ENCODE peak calls at places on chromosomes 6 and 20, in nine cellular contexts. S is IMR-90, Y is BJ, W is stomach, P is thoracic aorta, T is fibroblast of pulmonary artery, Z is pancreas, J is tibial nerve, L is SK-N-SH. A is an unnamed sample.

GRCh38 chr6:946546-946945 is 253.6 kb upstream of the EXOC2 start:
- DNase-seq in S (peak), T (no peak), W (no peak), P (no peak), Y (peak), J (no peak), Z (no peak), L (no peak), A (peak)

GRCh38 chr6:113172531-113172966 is 684.6 kb upstream of the MARCKS start:
- DNase-seq in Z (peak), J (no peak), T (peak), L (peak), S (no peak), W (no peak), Y (no peak), P (no peak), A (no peak)

GRCh38 chr20:50368813-50369224 is 141.4 kb upstream of the PTPN1 start:
- DNase-seq in T (peak), J (no peak), Y (no peak), L (no peak), Z (no peak), S (peak), P (no peak), W (no peak), A (peak)

GRCh38 chr6:27422651-27423332 is 34.2 kb downstream of the ZNF391 start:
- DNase-seq in L (no peak), J (no peak), P (no peak), Y (no peak), W (no peak), T (peak), Z (no peak), S (no peak), A (peak)

GRCh38 chr6:101402618-101403002 is 9.1 kb downstream of the GRIK2 start:
- DNase-seq in Y (no peak), W (no peak), S (no peak), J (no peak), T (no peak), Z (peak), L (peak), P (no peak), A (no peak)

GRCh38 chr6:112618796-112619195 is 271.7 kb downstream of the RFPL4B start:
- DNase-seq in Z (no peak), S (no peak), T (peak), W (no peak), L (peak), Y (no peak), J (no peak), P (no peak), A (peak)

GRCh38 chr6:136640132-136640915 is 90.1 kb upstream of the MAP7 start:
- DNase-seq in Z (no peak), Y (no peak), T (peak), S (peak), P (no peak), L (no peak), J (no peak), W (no peak), A (peak)

GRCh38 chr6:18674346-18674745 is 287.2 kb downstream of the RNF144B start:
- DNase-seq in L (no peak), S (no peak), W (no peak), J (no peak), Z (no peak), Y (no peak), P (no peak), T (no peak), A (no peak)

GRCh38 chr6:37048851-37049734 is 43.6 kb downstream of the FGD2 start:
- DNase-seq in T (peak), P (no peak), W (peak), Y (peak), L (no peak), Z (peak), S (peak), J (no peak), A (peak)

GRCh38 chr6:23181301-23182110 is 612.1 kb downstream of the HDGFL1 start:
- DNase-seq in Z (no peak), W (no peak), S (no peak), P (no peak), L (no peak), J (no peak), T (no peak), Y (no peak), A (no peak)

GRCh38 chr6:15628499-15629131 is 34.2 kb downstream of the DTNBP1 start:
- DNase-seq in S (peak), W (no peak), L (no peak), J (no peak), T (peak), Y (peak), Z (no peak), P (no peak), A (peak)

GRCh38 chr6:151054304-151054703 is 185.5 kb upstream of the AKAP12 start:
- DNase-seq in S (peak), L (no peak), P (no peak), W (no peak), J (no peak), Y (no peak), Z (no peak), T (peak), A (peak)

GRCh38 chr20:21411725-21412124 is 14.4 kb upstream of the NKX2-4 start:
- DNase-seq in Z (no peak), W (no peak), Y (no peak), J (no peak), P (no peak), T (no peak), S (no peak), L (no peak), A (no peak)

GRCh38 chr6:158870418-158870957 is 51.3 kb upstream of the EZR start:
- DNase-seq in W (no peak), Z (no peak), L (no peak), T (no peak), J (no peak), Y (no peak), S (no peak), P (no peak), A (no peak)

GRCh38 chr6:151044465-151045441 is 179.3 kb downstream of the MTHFD1L start:
- DNase-seq in Y (peak), T (peak), W (peak), L (peak), P (peak), Z (peak), J (peak), S (peak), A (peak)

GRCh38 chr6:136549359-136550044 is 720 bp downstream of the MAP7 start:
- DNase-seq in W (peak), J (no peak), Z (peak), T (no peak), S (no peak), Y (no peak), L (peak), P (no peak), A (no peak)

GRCh38 chr6:7541175-7542064 is at the start of gene DSP:
- DNase-seq in Z (peak), J (no peak), Y (no peak), S (no peak), P (no peak), T (no peak), W (peak), L (peak), A (no peak)

GRCh38 chr6:16807956-16808355 is 46.7 kb upstream of the ATXN1 start:
- DNase-seq in Y (no peak), S (no peak), Z (no peak), L (no peak), W (no peak), J (no peak), P (no peak), T (no peak), A (no peak)

GRCh38 chr6:167668019-167668753 is 158.5 kb upstream of the AFDN start:
- DNase-seq in Z (no peak), J (no peak), W (no peak), T (no peak), Y (no peak), S (no peak), P (no peak), L (no peak), A (no peak)

GRCh38 chr6:125631165-125631564 is 118.3 kb upstream of the HEY2 start:
- DNase-seq in S (no peak), L (no peak), Z (no peak), P (no peak), T (no peak), Y (no peak), W (no peak), J (no peak), A (no peak)

GRCh38 chr20:63125893-63126601 is 89.9 kb downstream of the YTHDF1 start:
- DNase-seq in P (no peak), Z (no peak), T (no peak), L (no peak), Y (no peak), S (no peak), W (no peak), J (no peak), A (no peak)

GRCh38 chr20:13337090-13337784 is 116.2 kb downstream of the ISM1 start:
- DNase-seq in T (no peak), S (no peak), L (no peak), Y (no peak), J (no peak), W (no peak), Z (no peak), P (no peak), A (no peak)
- H3K4me3 ChIP-seq in T (no peak), S (no peak), L (no peak), Y (no peak), J (no peak), W (no peak), Z (no peak), P (no peak), A (no peak)

DNA sequence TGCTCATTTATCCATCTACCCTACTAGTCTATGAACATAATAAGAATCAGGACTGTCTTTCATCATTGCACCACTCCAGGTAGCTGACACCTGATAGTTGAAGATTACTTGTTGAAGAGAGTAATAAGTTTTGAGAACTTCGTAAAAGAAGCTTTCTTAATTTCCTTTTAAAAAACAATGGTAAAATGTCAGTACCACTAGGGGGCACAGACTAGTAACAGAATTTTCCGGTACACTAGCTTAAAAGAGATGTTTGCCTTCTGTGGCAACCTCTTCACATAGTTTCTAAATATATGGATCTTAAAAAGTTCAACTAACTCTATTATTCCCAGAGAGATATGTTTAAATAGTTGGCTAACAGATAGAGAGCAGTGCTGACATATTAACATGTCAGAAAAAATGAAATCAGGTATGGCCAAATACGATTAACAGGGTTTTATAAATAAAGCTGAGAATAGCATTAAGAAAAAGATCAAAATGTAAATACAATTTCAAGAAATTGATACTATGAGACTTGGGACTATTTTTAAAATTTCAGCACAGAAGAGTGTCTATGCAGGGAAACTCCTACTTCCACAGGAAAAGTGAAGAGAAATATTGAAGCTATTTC is 5.4 kb upstream of the KCNQ5 start:
- DNase-seq in P (no peak), S (peak), L (peak), W (no peak), J (no peak), Y (no peak), T (peak), Z (no peak), A (peak)
- TF ChIP-seq CTCF in P (peak), S (peak), L (peak), W (peak), J (peak), Y (peak), T (peak), Z (peak), A (peak)

DNA sequence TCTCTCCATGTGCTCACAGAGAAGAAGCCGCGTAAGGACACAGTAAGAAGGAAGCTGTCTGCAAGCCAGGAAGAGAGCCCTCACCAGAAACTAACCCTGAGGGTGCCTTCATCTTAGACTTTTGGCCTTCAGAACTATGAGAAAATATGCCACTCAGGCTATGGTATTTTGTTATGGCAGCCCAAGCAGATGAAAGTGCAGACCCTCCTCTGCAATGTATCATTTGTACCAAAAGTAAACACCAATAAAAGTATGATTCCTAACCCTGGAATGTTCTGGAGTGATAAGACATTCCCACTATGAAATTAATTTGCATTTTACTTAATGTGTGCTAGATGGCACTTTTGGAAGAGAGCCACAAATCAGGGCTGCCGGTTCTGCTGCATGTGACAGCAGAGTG is 594.3 kb downstream of the UTRN start:
- DNase-seq in P (no peak), S (no peak), J (no peak), T (no peak), L (no peak), Z (no peak), Y (no peak), W (no peak), A (peak)
- H3K4me3 ChIP-seq in P (no peak), S (no peak), J (no peak), T (no peak), L (no peak), Z (no peak), Y (no peak), W (no peak), A (no peak)

GRCh38 chr6:26216886-26217713 is 129.9 kb downstream of the HFE start:
- DNase-seq in J (peak), W (peak), Y (peak), L (no peak), S (peak), T (peak), Z (no peak), P (peak), A (peak)
- TF ChIP-seq CTCF in J (peak), W (peak), Y (peak), L (peak), S (peak), T (peak), Z (no peak), P (peak), A (peak)

A was measured in fibroblast of villous mesenchyme.